ENCODE peak calls at places on chromosomes 3 and 15, in eight cellular contexts. One of them, this sample, is unnamed.
A peak's percentile ranks its signal among the peaks of the same experiment; 100 is the strongest.

GRCh38 chr15:92569778-92570177 is 85.8 kb downstream of the FAM174B start:
- DNase-seq in GM19239: no peak
- DNase-seq in CD4-positive, alpha-beta memory T cell: no peak
- DNase-seq in cardiac muscle cell: peak; percentile 5
- DNase-seq in ecto neural progenitor cell: no peak
- DNase-seq in brain microvascular endothelial cell: no peak
- DNase-seq in NCI-H2029: no peak
- DNase-seq in epithelial cell of esophagus: no peak
- DNase-seq in this sample: no peak

GRCh38 chr3:39177708-39178332 is 14.6 kb downstream of the XIRP1 start:
- DNase-seq in GM19239: peak; percentile 56
- DNase-seq in CD4-positive, alpha-beta memory T cell: peak; percentile 71
- DNase-seq in cardiac muscle cell: peak; percentile 67
- DNase-seq in ecto neural progenitor cell: peak; percentile 80
- DNase-seq in brain microvascular endothelial cell: peak; percentile 90
- DNase-seq in NCI-H2029: peak; percentile 75
- DNase-seq in epithelial cell of esophagus: peak; percentile 83
- DNase-seq in this sample: peak; percentile 95

GRCh38 chr3:54857343-54857742 is 70.5 kb downstream of the LRTM1 start:
- DNase-seq in GM19239: no peak
- DNase-seq in CD4-positive, alpha-beta memory T cell: no peak
- DNase-seq in cardiac muscle cell: no peak
- DNase-seq in ecto neural progenitor cell: no peak
- DNase-seq in brain microvascular endothelial cell: no peak
- DNase-seq in NCI-H2029: no peak
- DNase-seq in epithelial cell of esophagus: peak; percentile 73
- DNase-seq in this sample: no peak

GRCh38 chr3:14452676-14453367 is 50.4 kb downstream of the SLC6A6 start:
- DNase-seq in GM19239: no peak
- DNase-seq in CD4-positive, alpha-beta memory T cell: no peak
- DNase-seq in cardiac muscle cell: no peak
- DNase-seq in ecto neural progenitor cell: no peak
- DNase-seq in brain microvascular endothelial cell: peak; percentile 94
- DNase-seq in NCI-H2029: peak; percentile 97
- DNase-seq in epithelial cell of esophagus: peak; percentile 92
- DNase-seq in this sample: peak; percentile 82

GRCh38 chr15:59688383-59688887 is 685 bp downstream of the BNIP2 start:
- DNase-seq in GM19239: no peak
- DNase-seq in CD4-positive, alpha-beta memory T cell: peak; percentile 69
- DNase-seq in cardiac muscle cell: no peak
- DNase-seq in ecto neural progenitor cell: no peak
- DNase-seq in brain microvascular endothelial cell: peak; percentile 58
- DNase-seq in NCI-H2029: no peak
- DNase-seq in epithelial cell of esophagus: peak; percentile 71
- DNase-seq in this sample: no peak

GRCh38 chr15:81292516-81293001 is 31.4 kb downstream of the STARD5 start:
- DNase-seq in GM19239: no peak
- DNase-seq in CD4-positive, alpha-beta memory T cell: peak; percentile 79
- DNase-seq in cardiac muscle cell: no peak
- DNase-seq in ecto neural progenitor cell: no peak
- DNase-seq in brain microvascular endothelial cell: no peak
- DNase-seq in NCI-H2029: no peak
- DNase-seq in epithelial cell of esophagus: no peak
- DNase-seq in this sample: no peak

GRCh38 chr15:69576035-69576526 is 123.5 kb downstream of the RPLP1 start:
- DNase-seq in GM19239: peak; percentile 25
- DNase-seq in CD4-positive, alpha-beta memory T cell: peak; percentile 59
- DNase-seq in cardiac muscle cell: peak; percentile 34
- DNase-seq in ecto neural progenitor cell: peak; percentile 56
- DNase-seq in brain microvascular endothelial cell: no peak
- DNase-seq in NCI-H2029: peak; percentile 30
- DNase-seq in epithelial cell of esophagus: peak; percentile 47
- DNase-seq in this sample: peak; percentile 69

GRCh38 chr3:52532838-52533622 is 627 bp downstream of the NT5DC2 start:
- DNase-seq in GM19239: peak; percentile 49
- DNase-seq in CD4-positive, alpha-beta memory T cell: no peak
- DNase-seq in cardiac muscle cell: peak; percentile 63
- DNase-seq in ecto neural progenitor cell: peak; percentile 72
- DNase-seq in brain microvascular endothelial cell: no peak
- DNase-seq in NCI-H2029: no peak
- DNase-seq in epithelial cell of esophagus: no peak
- DNase-seq in this sample: peak; percentile 90

GRCh38 chr3:17213102-17213501 is 328.3 kb downstream of the PLCL2 start:
- DNase-seq in GM19239: no peak
- DNase-seq in CD4-positive, alpha-beta memory T cell: no peak
- DNase-seq in cardiac muscle cell: no peak
- DNase-seq in ecto neural progenitor cell: no peak
- DNase-seq in brain microvascular endothelial cell: no peak
- DNase-seq in NCI-H2029: no peak
- DNase-seq in epithelial cell of esophagus: peak; percentile 89
- DNase-seq in this sample: no peak

GRCh38 chr3:42635111-42635510 is 18.4 kb upstream of the ZBTB47 start:
- DNase-seq in GM19239: no peak
- DNase-seq in CD4-positive, alpha-beta memory T cell: no peak
- DNase-seq in cardiac muscle cell: no peak
- DNase-seq in ecto neural progenitor cell: no peak
- DNase-seq in brain microvascular endothelial cell: no peak
- DNase-seq in NCI-H2029: no peak
- DNase-seq in epithelial cell of esophagus: peak; percentile 55
- DNase-seq in this sample: no peak

GRCh38 chr15:59420108-59420507 is 17.9 kb upstream of the FAM81A start:
- DNase-seq in GM19239: no peak
- DNase-seq in CD4-positive, alpha-beta memory T cell: no peak
- DNase-seq in cardiac muscle cell: no peak
- DNase-seq in ecto neural progenitor cell: no peak
- DNase-seq in brain microvascular endothelial cell: no peak
- DNase-seq in NCI-H2029: no peak
- DNase-seq in epithelial cell of esophagus: no peak
- DNase-seq in this sample: no peak

GRCh38 chr3:133799794-133800585 is 5.6 kb upstream of the SRPRB start:
- DNase-seq in GM19239: no peak
- DNase-seq in CD4-positive, alpha-beta memory T cell: no peak
- DNase-seq in cardiac muscle cell: no peak
- DNase-seq in ecto neural progenitor cell: no peak
- DNase-seq in brain microvascular endothelial cell: no peak
- DNase-seq in NCI-H2029: no peak
- DNase-seq in epithelial cell of esophagus: peak; percentile 88
- DNase-seq in this sample: peak; percentile 42

GRCh38 chr3:134018850-134019249 is 10.9 kb downstream of the SLCO2A1 start:
- DNase-seq in GM19239: no peak
- DNase-seq in CD4-positive, alpha-beta memory T cell: no peak
- DNase-seq in cardiac muscle cell: no peak
- DNase-seq in ecto neural progenitor cell: no peak
- DNase-seq in brain microvascular endothelial cell: no peak
- DNase-seq in NCI-H2029: no peak
- DNase-seq in epithelial cell of esophagus: no peak
- DNase-seq in this sample: no peak

GRCh38 chr15:71295242-71296031 is 180.2 kb downstream of the THSD4 start:
- DNase-seq in GM19239: no peak
- DNase-seq in CD4-positive, alpha-beta memory T cell: no peak
- DNase-seq in cardiac muscle cell: no peak
- DNase-seq in ecto neural progenitor cell: no peak
- DNase-seq in brain microvascular endothelial cell: peak; percentile 98
- DNase-seq in NCI-H2029: no peak
- DNase-seq in epithelial cell of esophagus: peak; percentile 99
- DNase-seq in this sample: no peak

GRCh38 chr3:46296826-46297225 is 54.6 kb downstream of the CCR3 start:
- DNase-seq in GM19239: no peak
- DNase-seq in CD4-positive, alpha-beta memory T cell: no peak
- DNase-seq in cardiac muscle cell: no peak
- DNase-seq in ecto neural progenitor cell: no peak
- DNase-seq in brain microvascular endothelial cell: no peak
- DNase-seq in NCI-H2029: no peak
- DNase-seq in epithelial cell of esophagus: no peak
- DNase-seq in this sample: no peak